ENCODE peak calls at places on chromosome 9, in five cellular contexts. One of them, this sample, is unnamed.

GRCh38 chr9:129103595-129103965 is 7.0 kb downstream of the CRAT start:
- DNase-seq in HCT116: no peak
- DNase-seq in K562: no peak
- DNase-seq in HepG2: no peak
- DNase-seq in SK-N-SH: no peak
- DNase-seq in this sample: no peak

GRCh38 chr9:124629600-124629999 is 122.4 kb upstream of the NR5A1 start:
- DNase-seq in HCT116: no peak
- DNase-seq in K562: no peak
- DNase-seq in HepG2: no peak
- DNase-seq in SK-N-SH: no peak
- DNase-seq in this sample: no peak

GRCh38 chr9:123176230-123176629 is 92.2 kb downstream of the STRBP start:
- DNase-seq in HCT116: no peak
- DNase-seq in K562: no peak
- DNase-seq in HepG2: no peak
- DNase-seq in SK-N-SH: no peak
- DNase-seq in this sample: no peak

GRCh38 chr9:4982720-4983482 is 2.2 kb upstream of the JAK2 start:
- DNase-seq in HCT116: no peak
- DNase-seq in K562: no peak
- DNase-seq in HepG2: no peak
- DNase-seq in SK-N-SH: no peak
- DNase-seq in this sample: no peak

GRCh38 chr9:133770076-133770777 is 32.1 kb upstream of the SARDH start:
- DNase-seq in HCT116: no peak
- DNase-seq in K562: no peak
- DNase-seq in HepG2: no peak
- DNase-seq in SK-N-SH: no peak
- DNase-seq in this sample: no peak

GRCh38 chr9:97412628-97413382 is 909 bp downstream of the TDRD7 start:
- DNase-seq in HCT116: no peak
- DNase-seq in K562: peak; percentile 36
- DNase-seq in HepG2: no peak
- DNase-seq in SK-N-SH: no peak
- DNase-seq in this sample: peak; percentile 30

GRCh38 chr9:104068546-104068945 is 25.6 kb upstream of the SMC2 start:
- DNase-seq in HCT116: no peak
- DNase-seq in K562: no peak
- DNase-seq in HepG2: no peak
- DNase-seq in SK-N-SH: no peak
- DNase-seq in this sample: no peak

GRCh38 chr9:108599571-108599970 is 256.2 kb downstream of the ACTL7B start:
- DNase-seq in HCT116: no peak
- DNase-seq in K562: no peak
- DNase-seq in HepG2: no peak
- DNase-seq in SK-N-SH: no peak
- DNase-seq in this sample: no peak

GRCh38 chr9:105054488-105054887 is 126.5 kb upstream of the ABCA1 start:
- DNase-seq in HCT116: no peak
- DNase-seq in K562: no peak
- DNase-seq in HepG2: peak; percentile 60
- DNase-seq in SK-N-SH: no peak
- DNase-seq in this sample: no peak

GRCh38 chr9:109817846-109818472 is 38.0 kb downstream of the PALM2AKAP2 start:
- DNase-seq in HCT116: peak; percentile 78
- DNase-seq in K562: peak; percentile 82
- DNase-seq in HepG2: peak; percentile 83
- DNase-seq in SK-N-SH: peak; percentile 45
- DNase-seq in this sample: peak; percentile 92

GRCh38 chr9:120484162-120484561 is 95.8 kb downstream of the CDK5RAP2 start:
- DNase-seq in HCT116: no peak
- DNase-seq in K562: no peak
- DNase-seq in HepG2: no peak
- DNase-seq in SK-N-SH: no peak
- DNase-seq in this sample: no peak

GRCh38 chr9:17519761-17520160 is 59.1 kb upstream of the SH3GL2 start:
- DNase-seq in HCT116: no peak
- DNase-seq in K562: no peak
- DNase-seq in HepG2: no peak
- DNase-seq in SK-N-SH: no peak
- DNase-seq in this sample: peak; percentile 4

GRCh38 chr9:121281614-121282291 is 13.8 kb downstream of the GSN start:
- DNase-seq in HCT116: peak; percentile 94
- DNase-seq in K562: peak; percentile 73
- DNase-seq in HepG2: peak; percentile 85
- DNase-seq in SK-N-SH: no peak
- DNase-seq in this sample: no peak

GRCh38 chr9:26264709-26265601 is 586.7 kb upstream of the TUSC1 start:
- DNase-seq in HCT116: no peak
- DNase-seq in K562: no peak
- DNase-seq in HepG2: no peak
- DNase-seq in SK-N-SH: no peak
- DNase-seq in this sample: no peak

GRCh38 chr9:123863164-123863855 is 66.6 kb downstream of the DENND1A start:
- DNase-seq in HCT116: no peak
- DNase-seq in K562: no peak
- DNase-seq in HepG2: no peak
- DNase-seq in SK-N-SH: no peak
- DNase-seq in this sample: no peak

DNA sequence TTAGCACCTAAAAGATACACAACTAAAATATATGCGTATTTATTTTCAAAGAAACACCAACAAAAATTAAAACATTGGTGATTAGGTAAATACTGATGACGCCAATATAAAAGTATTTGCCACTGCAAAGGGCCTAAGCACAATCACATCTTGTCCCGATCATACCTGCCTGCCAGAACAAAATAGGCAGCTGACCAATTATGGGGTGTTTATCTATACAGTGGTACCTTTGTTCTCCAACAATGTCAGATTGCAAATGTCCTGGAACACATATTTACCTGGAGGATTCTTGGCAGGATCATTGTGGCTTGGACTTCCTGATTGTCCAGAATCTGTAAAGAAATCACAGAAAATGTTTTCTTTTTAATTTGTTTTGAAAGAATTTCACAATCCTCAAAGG is 134.5 kb downstream of the NFIB start:
- DNase-seq in HCT116: peak; percentile 26
- DNase-seq in K562: no peak
- DNase-seq in HepG2: peak; percentile 56
- DNase-seq in SK-N-SH: no peak
- DNase-seq in this sample: peak; percentile 44
- TF ChIP-seq JUND in HCT116: no peak
- TF ChIP-seq JUND in K562: no peak
- TF ChIP-seq JUND in HepG2: no peak
- TF ChIP-seq JUND in SK-N-SH: no peak
- TF ChIP-seq JUND in this sample: no peak

GRCh38 chr9:94920439-94920951 is 194.0 kb downstream of the AOPEP start:
- DNase-seq in HCT116: no peak
- DNase-seq in K562: no peak
- DNase-seq in HepG2: no peak
- DNase-seq in SK-N-SH: no peak
- DNase-seq in this sample: peak; percentile 46
- TF ChIP-seq JUND in HCT116: no peak
- TF ChIP-seq JUND in K562: no peak
- TF ChIP-seq JUND in HepG2: no peak
- TF ChIP-seq JUND in SK-N-SH: no peak
- TF ChIP-seq JUND in this sample: no peak

GRCh38 chr9:36457836-36458429 is 57.9 kb upstream of the RNF38 start:
- DNase-seq in HCT116: no peak
- DNase-seq in K562: no peak
- DNase-seq in HepG2: peak; percentile 70
- DNase-seq in SK-N-SH: no peak
- DNase-seq in this sample: no peak

GRCh38 chr9:36462245-36462644 is 62.2 kb upstream of the RNF38 start:
- DNase-seq in HCT116: no peak
- DNase-seq in K562: no peak
- DNase-seq in HepG2: no peak
- DNase-seq in SK-N-SH: no peak
- DNase-seq in this sample: no peak

GRCh38 chr9:36456480-36457115 is 56.5 kb upstream of the RNF38 start:
- DNase-seq in HCT116: no peak
- DNase-seq in K562: peak; percentile 6
- DNase-seq in HepG2: no peak
- DNase-seq in SK-N-SH: no peak
- DNase-seq in this sample: no peak

GRCh38 chr9:36461341-36461740 is 61.3 kb upstream of the RNF38 start:
- DNase-seq in HCT116: no peak
- DNase-seq in K562: no peak
- DNase-seq in HepG2: no peak
- DNase-seq in SK-N-SH: no peak
- DNase-seq in this sample: no peak
- TF ChIP-seq JUND in HCT116: no peak
- TF ChIP-seq JUND in K562: no peak
- TF ChIP-seq JUND in HepG2: no peak
- TF ChIP-seq JUND in SK-N-SH: no peak
- TF ChIP-seq JUND in this sample: no peak

GRCh38 chr9:16147726-16148125 is 594.9 kb downstream of the CCDC171 start:
- DNase-seq in HCT116: no peak
- DNase-seq in K562: no peak
- DNase-seq in HepG2: no peak
- DNase-seq in SK-N-SH: no peak
- DNase-seq in this sample: no peak

GRCh38 chr9:16145196-16145950 is 592.5 kb downstream of the CCDC171 start:
- DNase-seq in HCT116: no peak
- DNase-seq in K562: no peak
- DNase-seq in HepG2: no peak
- DNase-seq in SK-N-SH: no peak
- DNase-seq in this sample: no peak

GRCh38 chr9:16143310-16143709 is 590.5 kb downstream of the CCDC171 start:
- DNase-seq in HCT116: no peak
- DNase-seq in K562: no peak
- DNase-seq in HepG2: no peak
- DNase-seq in SK-N-SH: no peak
- DNase-seq in this sample: no peak

GRCh38 chr9:16146661-16147060 is 593.8 kb downstream of the CCDC171 start:
- DNase-seq in HCT116: no peak
- DNase-seq in K562: no peak
- DNase-seq in HepG2: no peak
- DNase-seq in SK-N-SH: no peak
- DNase-seq in this sample: no peak

GRCh38 chr9:16143947-16144890 is 591.4 kb downstream of the CCDC171 start:
- DNase-seq in HCT116: no peak
- DNase-seq in K562: no peak
- DNase-seq in HepG2: no peak
- DNase-seq in SK-N-SH: no peak
- DNase-seq in this sample: no peak
- TF ChIP-seq JUND in HCT116: no peak
- TF ChIP-seq JUND in K562: no peak
- TF ChIP-seq JUND in HepG2: no peak
- TF ChIP-seq JUND in SK-N-SH: no peak
- TF ChIP-seq JUND in this sample: no peak

GRCh38 chr9:95757026-95757425 is 118.5 kb upstream of the ERCC6L2 start:
- DNase-seq in HCT116: no peak
- DNase-seq in K562: no peak
- DNase-seq in HepG2: no peak
- DNase-seq in SK-N-SH: no peak
- DNase-seq in this sample: peak; percentile 27
- TF ChIP-seq JUND in HCT116: no peak
- TF ChIP-seq JUND in K562: no peak
- TF ChIP-seq JUND in HepG2: no peak
- TF ChIP-seq JUND in SK-N-SH: no peak
- TF ChIP-seq JUND in this sample: no peak

GRCh38 chr9:136829981-136830885 is 12.0 kb upstream of the AJM1 start:
- DNase-seq in HCT116: no peak
- DNase-seq in K562: no peak
- DNase-seq in HepG2: no peak
- DNase-seq in SK-N-SH: no peak
- DNase-seq in this sample: no peak
- TF ChIP-seq JUND in HCT116: no peak
- TF ChIP-seq JUND in K562: no peak
- TF ChIP-seq JUND in HepG2: no peak
- TF ChIP-seq JUND in SK-N-SH: no peak
- TF ChIP-seq JUND in this sample: no peak

GRCh38 chr9:132049900-132050299 is 29.8 kb downstream of the MED27 start:
- DNase-seq in HCT116: no peak
- DNase-seq in K562: no peak
- DNase-seq in HepG2: no peak
- DNase-seq in SK-N-SH: no peak
- DNase-seq in this sample: no peak

GRCh38 chr9:132048191-132048590 is 31.5 kb downstream of the MED27 start:
- DNase-seq in HCT116: no peak
- DNase-seq in K562: no peak
- DNase-seq in HepG2: no peak
- DNase-seq in SK-N-SH: no peak
- DNase-seq in this sample: no peak

GRCh38 chr9:132054024-132054423 is 25.6 kb downstream of the MED27 start:
- DNase-seq in HCT116: no peak
- DNase-seq in K562: peak; percentile 59
- DNase-seq in HepG2: no peak
- DNase-seq in SK-N-SH: no peak
- DNase-seq in this sample: no peak

GRCh38 chr9:132046456-132046855 is 33.2 kb downstream of the MED27 start:
- DNase-seq in HCT116: no peak
- DNase-seq in K562: no peak
- DNase-seq in HepG2: no peak
- DNase-seq in SK-N-SH: no peak
- DNase-seq in this sample: no peak

GRCh38 chr9:132049323-132049882 is 30.3 kb downstream of the MED27 start:
- DNase-seq in HCT116: no peak
- DNase-seq in K562: no peak
- DNase-seq in HepG2: no peak
- DNase-seq in SK-N-SH: no peak
- DNase-seq in this sample: no peak
- TF ChIP-seq JUND in HCT116: no peak
- TF ChIP-seq JUND in K562: no peak
- TF ChIP-seq JUND in HepG2: no peak
- TF ChIP-seq JUND in SK-N-SH: no peak
- TF ChIP-seq JUND in this sample: no peak

GRCh38 chr9:137615387-137615871 is 3.4 kb upstream of the EHMT1 start:
- DNase-seq in HCT116: no peak
- DNase-seq in K562: no peak
- DNase-seq in HepG2: no peak
- DNase-seq in SK-N-SH: no peak
- DNase-seq in this sample: no peak

GRCh38 chr9:137618105-137619067 is at the start of gene EHMT1:
- DNase-seq in HCT116: peak; percentile 50
- DNase-seq in K562: peak; percentile 90
- DNase-seq in HepG2: peak; percentile 67
- DNase-seq in SK-N-SH: peak; percentile 99
- DNase-seq in this sample: peak; percentile 93

GRCh38 chr9:137619240-137620090 is 660 bp downstream of the EHMT1 start:
- DNase-seq in HCT116: no peak
- DNase-seq in K562: peak; percentile 58
- DNase-seq in HepG2: no peak
- DNase-seq in SK-N-SH: no peak
- DNase-seq in this sample: peak; percentile 66

GRCh38 chr9:137621131-137621757 is 2.4 kb downstream of the EHMT1 start:
- DNase-seq in HCT116: no peak
- DNase-seq in K562: no peak
- DNase-seq in HepG2: no peak
- DNase-seq in SK-N-SH: no peak
- DNase-seq in this sample: peak; percentile 46

DNA sequence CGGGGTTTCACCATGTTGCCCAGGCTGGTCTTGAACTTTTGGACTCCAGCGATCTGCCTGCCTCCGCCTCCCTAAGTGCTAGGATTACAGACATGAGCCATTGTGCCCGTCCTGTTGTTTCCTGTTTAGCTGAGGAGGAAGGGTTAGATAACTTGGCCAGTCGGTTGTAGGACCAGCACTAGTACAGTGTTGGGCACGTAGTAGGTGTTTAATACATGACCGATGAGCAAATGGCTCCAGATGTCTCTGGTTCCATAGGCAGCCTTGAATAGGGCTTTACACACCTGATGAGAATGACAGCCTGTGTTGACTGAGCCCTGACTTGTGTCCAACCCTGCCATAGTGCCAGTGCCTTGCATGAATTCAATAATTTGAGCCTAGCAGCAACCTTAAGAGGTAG is 1.8 kb downstream of the EHMT1 start:
- DNase-seq in HCT116: no peak
- DNase-seq in K562: no peak
- DNase-seq in HepG2: no peak
- DNase-seq in SK-N-SH: no peak
- DNase-seq in this sample: no peak
- TF ChIP-seq JUND in HCT116: no peak
- TF ChIP-seq JUND in K562: no peak
- TF ChIP-seq JUND in HepG2: no peak
- TF ChIP-seq JUND in SK-N-SH: no peak
- TF ChIP-seq JUND in this sample: no peak

This sample was measured in T47D.